ENCODE peak calls at places on chromosomes 13 and 19, in seven cellular contexts. A is AG04450, L is ovary, P is OCI-LY7, D is AG09319, Z is fibroblast of the aortic adventitia, Q is A549. B is an unnamed sample.

GRCh38 chr19:33066543-33066942 is 1.9 kb upstream of the RHPN2 start:
- DNase-seq in D (no peak), L (no peak), Q (no peak), P (no peak), Z (no peak), A (no peak), B (no peak)

GRCh38 chr19:56476671-56477428 is at the start of gene ZNF667:
- DNase-seq in Q (no peak), Z (peak; percentile 21), P (no peak), A (no peak), L (no peak), D (no peak), B (peak; percentile 11)

GRCh38 chr19:44927746-44928145 is 13.3 kb downstream of the APOC1 start:
- DNase-seq in L (no peak), Z (peak; percentile 71), D (no peak), A (no peak), P (no peak), Q (no peak), B (no peak)

GRCh38 chr19:58554494-58555368 is at the start of gene CHMP2A:
- DNase-seq in A (peak; percentile 90), D (peak; percentile 92), Q (peak; percentile 99), Z (peak; percentile 96), P (peak; percentile 96), L (peak; percentile 99), B (peak; percentile 87)

GRCh38 chr13:103430368-103430767 is 364.2 kb upstream of the SLC10A2 start:
- DNase-seq in D (no peak), P (no peak), Q (no peak), Z (no peak), L (no peak), A (no peak), B (no peak)

GRCh38 chr19:41206926-41207750 is 11.9 kb upstream of the AXL start:
- DNase-seq in L (no peak), Q (no peak), D (no peak), Z (peak; percentile 57), P (no peak), A (no peak), B (no peak)

GRCh38 chr13:53379485-53379884 is 350.9 kb downstream of the OLFM4 start:
- DNase-seq in Z (no peak), D (no peak), Q (no peak), A (no peak), L (no peak), P (no peak), B (no peak)

GRCh38 chr19:703651-704446 is 4.9 kb upstream of the PALM start:
- DNase-seq in P (peak; percentile 81), L (peak; percentile 88), A (no peak), D (no peak), Z (peak; percentile 50), Q (peak; percentile 85), B (peak; percentile 2)

GRCh38 chr13:30968734-30969335 is 36.4 kb downstream of the TEX26 start:
- DNase-seq in P (no peak), Q (no peak), Z (peak; percentile 72), D (peak; percentile 19), L (no peak), A (no peak), B (no peak)

GRCh38 chr13:108463365-108463764 is 166.0 kb upstream of the MYO16 start:
- DNase-seq in Z (peak; percentile 89), P (no peak), A (peak; percentile 62), D (peak; percentile 43), L (no peak), Q (peak; percentile 62), B (peak; percentile 3)

GRCh38 chr19:23971598-23971997 is 56.9 kb downstream of the ZNF726 start:
- DNase-seq in A (no peak), D (no peak), Z (no peak), Q (no peak), P (no peak), L (no peak), B (no peak)

GRCh38 chr13:111902726-111903125 is 164.2 kb upstream of the SOX1 start:
- DNase-seq in Z (no peak), P (no peak), A (no peak), Q (no peak), L (no peak), D (no peak), B (no peak)

GRCh38 chr19:6241680-6242079 is 38.1 kb downstream of the MLLT1 start:
- DNase-seq in Z (no peak), D (no peak), L (peak; percentile 39), A (no peak), Q (no peak), P (no peak), B (no peak)

GRCh38 chr19:10870955-10871603 is at the start of gene CARM1:
- DNase-seq in Q (peak; percentile 97), L (peak; percentile 100), D (peak; percentile 98), P (peak; percentile 97), Z (peak; percentile 97), A (peak; percentile 97), B (peak; percentile 81)

GRCh38 chr13:80877209-80877943 is 536.5 kb upstream of the SPRY2 start:
- DNase-seq in L (no peak), A (no peak), P (no peak), Q (no peak), D (no peak), Z (peak; percentile 15), B (no peak)

GRCh38 chr19:49689133-49690072 is at the start of gene ADM5:
- DNase-seq in D (no peak), L (peak; percentile 68), A (no peak), Z (no peak), Q (no peak), P (no peak), B (no peak)
- TF ChIP-seq CTCF in D (peak; percentile 63), L (peak; percentile 32), A (peak; percentile 55), Z (peak; percentile 53), Q (no peak), P (no peak), B (peak; percentile 57)

GRCh38 chr13:25062479-25062878 is 33.5 kb upstream of the PABPC3 start:
- DNase-seq in Z (no peak), P (no peak), A (no peak), Q (peak; percentile 12), L (no peak), D (no peak), B (no peak)
- TF ChIP-seq CTCF in Z (no peak), P (peak; percentile 60), A (no peak), Q (peak; percentile 15), L (no peak), D (no peak), B (no peak)

DNA sequence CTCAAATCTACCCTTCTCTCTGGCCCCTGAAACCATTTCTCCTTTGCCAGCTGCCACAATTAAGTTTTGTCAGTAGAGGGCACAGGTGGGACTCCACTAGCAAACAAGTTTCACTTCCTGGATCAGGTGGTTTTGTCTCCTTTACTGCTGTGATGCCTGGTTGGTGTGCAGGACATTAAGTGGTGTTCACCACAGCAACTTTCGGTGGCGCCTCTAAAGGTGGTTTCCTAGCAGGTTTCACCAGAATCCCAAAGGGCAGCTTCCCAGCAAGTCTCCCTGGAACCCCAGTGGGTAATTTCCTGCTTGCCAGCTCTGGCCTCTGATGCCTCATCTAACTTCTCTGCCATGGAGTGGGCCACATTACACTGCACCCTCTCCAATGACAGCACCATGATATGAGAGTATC is 16.6 kb downstream of the MED4 start:
- DNase-seq in A (no peak), D (no peak), Z (no peak), P (peak; percentile 83), L (no peak), Q (peak; percentile 21), B (no peak)
- TF ChIP-seq CTCF in A (peak; percentile 8), D (no peak), Z (peak; percentile 15), P (peak; percentile 83), L (no peak), Q (no peak), B (peak; percentile 12)

GRCh38 chr19:31548941-31549340 is 199.7 kb upstream of the TSHZ3 start:
- DNase-seq in D (peak; percentile 19), Z (peak; percentile 62), Q (peak; percentile 33), L (no peak), A (peak; percentile 11), P (peak; percentile 1), B (no peak)
- TF ChIP-seq CTCF in D (peak; percentile 79), Z (peak; percentile 81), Q (no peak), L (no peak), A (peak; percentile 79), P (peak; percentile 52), B (peak; percentile 23)

DNA sequence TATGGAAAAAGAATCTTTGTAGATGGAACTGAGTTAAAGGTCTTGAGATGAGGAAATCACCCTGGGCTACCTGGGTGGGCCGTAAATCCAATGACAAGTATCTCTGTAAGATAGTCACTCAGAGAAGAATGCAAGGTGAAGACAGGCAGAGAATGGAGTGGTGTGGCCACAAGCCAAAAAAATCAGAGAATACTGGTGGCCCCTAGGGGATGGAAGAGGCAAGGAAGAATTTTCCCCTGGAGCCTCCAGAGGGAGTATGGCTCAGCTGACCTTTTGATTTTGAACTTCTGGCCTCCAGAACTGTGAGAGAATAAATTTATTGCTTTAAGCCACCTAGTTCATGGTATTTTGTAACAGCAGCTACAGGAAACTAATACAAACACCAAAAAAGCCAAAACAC is 32.7 kb upstream of the CSNK1A1L start:
- DNase-seq in P (no peak), Z (no peak), L (no peak), D (no peak), Q (peak; percentile 4), A (no peak), B (no peak)
- TF ChIP-seq CTCF in P (no peak), Z (peak; percentile 22), L (no peak), D (no peak), Q (no peak), A (peak; percentile 31), B (peak; percentile 43)

GRCh38 chr19:37975071-37975470 is 68.1 kb downstream of the SIPA1L3 start:
- DNase-seq in Z (no peak), Q (no peak), D (no peak), A (no peak), P (peak; percentile 85), L (no peak), B (no peak)
- TF ChIP-seq CTCF in Z (no peak), Q (no peak), D (no peak), A (no peak), P (peak; percentile 65), L (no peak), B (no peak)

DNA sequence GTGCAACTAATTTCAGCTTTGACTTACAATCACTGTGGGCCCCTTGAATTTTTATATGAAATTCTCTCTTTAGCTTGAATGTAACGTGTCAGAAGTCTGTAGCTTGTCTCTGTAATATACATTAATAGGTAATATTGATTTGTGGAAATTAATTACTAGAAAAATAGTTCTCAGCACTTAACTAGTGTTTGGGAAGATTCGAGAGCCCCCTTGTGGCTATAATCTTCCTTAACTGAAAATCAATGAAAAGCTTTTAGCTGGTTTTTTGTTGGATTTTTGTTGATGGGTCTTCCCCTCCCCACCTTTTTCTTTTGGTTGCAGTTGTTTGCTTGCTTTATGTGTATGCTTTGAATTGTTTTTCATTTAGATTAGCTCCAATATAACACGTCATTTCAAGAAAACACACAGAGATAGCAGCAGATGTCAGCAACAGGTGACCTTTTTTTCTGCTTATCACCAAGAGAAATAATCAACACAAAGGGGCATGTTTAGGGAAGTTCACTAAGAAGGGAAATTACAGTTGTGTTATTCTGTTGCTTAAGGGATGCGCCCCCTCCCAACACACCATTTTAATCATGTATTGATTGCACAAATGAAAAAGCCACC is 176.8 kb downstream of the OXGR1 start:
- DNase-seq in Q (peak; percentile 8), D (no peak), P (peak; percentile 3), A (no peak), L (no peak), Z (peak; percentile 55), B (no peak)
- TF ChIP-seq CTCF in Q (peak; percentile 34), D (peak; percentile 29), P (peak; percentile 72), A (peak; percentile 39), L (no peak), Z (peak; percentile 47), B (peak; percentile 17)